ENCODE peak calls at places on chromosomes 1 and 21, in ten cellular contexts. Q is OCI-LY7; J is IMR-90; G is fibroblast of pulmonary artery; Y is CD4-positive, alpha-beta T cell; V is bronchial epithelial cell; A is HFF-Myc; S is AG04449; D is fibroblast of lung; I is sigmoid colon. N is an unnamed sample.

GRCh38 chr1:198726455-198726854 is 87.6 kb downstream of the PTPRC start:
- DNase-seq in Q (no peak), J (peak; percentile 88), G (peak; percentile 58), Y (no peak), V (peak; percentile 22), A (no peak), S (no peak), D (peak; percentile 44), I (no peak), N (no peak)

GRCh38 chr1:199684686-199685273 is 342.7 kb upstream of the NR5A2 start:
- DNase-seq in Q (peak; percentile 62), J (peak; percentile 82), G (peak; percentile 89), Y (no peak), V (peak; percentile 72), A (peak; percentile 59), S (no peak), D (peak; percentile 74), I (no peak), N (peak; percentile 28)

GRCh38 chr1:216221260-216221700 is 202.0 kb downstream of the USH2A start:
- DNase-seq in Q (peak; percentile 57), J (peak; percentile 86), G (peak; percentile 78), Y (no peak), V (peak; percentile 65), A (peak; percentile 70), S (peak; percentile 45), D (peak; percentile 68), I (no peak), N (peak; percentile 28)

GRCh38 chr1:59831529-59831928 is 16.8 kb downstream of the HOOK1 start:
- DNase-seq in Q (no peak), J (no peak), G (no peak), Y (no peak), V (no peak), A (no peak), S (no peak), D (no peak), I (no peak), N (no peak)

GRCh38 chr1:209427277-209427676 is 156.2 kb upstream of the CAMK1G start:
- DNase-seq in Q (no peak), J (no peak), G (no peak), Y (no peak), V (peak; percentile 59), A (no peak), S (no peak), D (no peak), I (no peak), N (no peak)

GRCh38 chr1:168190284-168190884 is 11.6 kb downstream of the TIPRL start:
- DNase-seq in Q (no peak), J (no peak), G (no peak), Y (no peak), V (no peak), A (no peak), S (no peak), D (no peak), I (no peak), N (no peak)

GRCh38 chr1:207959141-207959825 is 48.4 kb upstream of the CD34 start:
- DNase-seq in Q (no peak), J (peak; percentile 38), G (peak; percentile 60), Y (no peak), V (peak; percentile 24), A (no peak), S (no peak), D (peak; percentile 60), I (peak; percentile 94), N (peak; percentile 27)

GRCh38 chr21:42777757-42778344 is 101.5 kb downstream of the WDR4 start:
- DNase-seq in Q (no peak), J (no peak), G (no peak), Y (no peak), V (no peak), A (no peak), S (no peak), D (no peak), I (no peak), N (peak; percentile 62)

GRCh38 chr1:111904478-111905218 is 84.8 kb downstream of the KCND3 start:
- DNase-seq in Q (no peak), J (peak; percentile 2), G (no peak), Y (no peak), V (peak; percentile 58), A (no peak), S (no peak), D (peak; percentile 3), I (no peak), N (no peak)
- TF ChIP-seq CTCF in Q (no peak), J (no peak), G (no peak), Y (no peak), V (no peak), A (no peak), S (no peak), D (no peak), I (no peak), N (no peak)

GRCh38 chr21:37006243-37006520 is 320 bp upstream of the RIPPLY3 start:
- DNase-seq in Q (no peak), J (no peak), G (no peak), Y (no peak), V (no peak), A (no peak), S (no peak), D (no peak), I (no peak), N (peak; percentile 25)

GRCh38 chr21:37005548-37006242 is 807 bp upstream of the RIPPLY3 start:
- DNase-seq in Q (no peak), J (no peak), G (no peak), Y (no peak), V (no peak), A (no peak), S (no peak), D (no peak), I (no peak), N (no peak)

GRCh38 chr21:37008705-37009104 is 2.2 kb downstream of the RIPPLY3 start:
- DNase-seq in Q (no peak), J (no peak), G (no peak), Y (no peak), V (no peak), A (no peak), S (no peak), D (no peak), I (no peak), N (no peak)

GRCh38 chr21:37006521-37007291 is at the start of gene RIPPLY3:
- DNase-seq in Q (no peak), J (no peak), G (peak; percentile 13), Y (no peak), V (no peak), A (no peak), S (no peak), D (peak; percentile 28), I (no peak), N (peak; percentile 45)

DNA sequence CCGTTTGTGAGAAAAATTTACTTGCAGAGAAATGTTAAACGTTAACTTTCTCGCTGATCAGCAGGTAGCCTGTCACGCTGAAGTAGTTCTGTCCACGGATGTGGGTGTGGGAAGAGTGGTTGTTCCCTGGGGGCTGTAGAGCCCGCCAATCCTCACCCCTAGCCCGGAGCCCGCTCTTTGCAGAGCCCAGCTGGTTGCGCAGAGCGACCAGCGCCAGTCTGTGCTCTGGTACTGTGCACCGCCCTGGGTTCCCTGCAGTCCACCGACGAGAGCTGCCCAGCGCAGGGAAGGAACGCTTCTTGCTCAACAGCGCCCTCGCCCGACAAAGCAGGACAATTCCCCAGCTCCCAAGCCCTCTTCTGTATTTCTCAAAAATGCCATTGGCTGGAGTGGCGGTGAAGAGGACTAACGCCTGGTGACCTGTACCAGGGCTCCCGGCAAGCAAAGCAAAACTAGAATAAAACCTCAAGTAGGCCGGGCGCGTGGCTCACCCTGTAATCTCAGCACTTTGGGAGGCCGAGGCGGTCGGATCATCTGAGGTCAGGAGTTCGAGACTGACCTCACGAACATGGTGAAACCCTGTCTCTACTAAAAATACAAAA is 3.3 kb downstream of the RIPPLY3 start:
- DNase-seq in Q (peak; percentile 57), J (peak; percentile 80), G (peak; percentile 89), Y (peak; percentile 71), V (peak; percentile 73), A (peak; percentile 26), S (no peak), D (peak; percentile 80), I (peak; percentile 88), N (peak; percentile 89)
- TF ChIP-seq CTCF in Q (peak; percentile 85), J (peak; percentile 89), G (peak; percentile 88), Y (peak; percentile 88), V (peak; percentile 96), A (peak; percentile 79), S (peak; percentile 95), D (peak; percentile 95), I (peak; percentile 79), N (peak; percentile 93)

GRCh38 chr1:57423135-57424131 is at the start of gene DAB1:
- DNase-seq in Q (no peak), J (peak; percentile 11), G (no peak), Y (no peak), V (no peak), A (no peak), S (no peak), D (peak; percentile 37), I (no peak), N (no peak)

GRCh38 chr1:57424231-57425027 is 569 bp upstream of the DAB1 start:
- DNase-seq in Q (no peak), J (peak; percentile 41), G (peak; percentile 19), Y (no peak), V (no peak), A (peak; percentile 5), S (no peak), D (peak; percentile 32), I (no peak), N (no peak)

GRCh38 chr1:57421366-57421765 is 2.5 kb downstream of the DAB1 start:
- DNase-seq in Q (no peak), J (no peak), G (no peak), Y (no peak), V (no peak), A (no peak), S (no peak), D (no peak), I (no peak), N (no peak)

DNA sequence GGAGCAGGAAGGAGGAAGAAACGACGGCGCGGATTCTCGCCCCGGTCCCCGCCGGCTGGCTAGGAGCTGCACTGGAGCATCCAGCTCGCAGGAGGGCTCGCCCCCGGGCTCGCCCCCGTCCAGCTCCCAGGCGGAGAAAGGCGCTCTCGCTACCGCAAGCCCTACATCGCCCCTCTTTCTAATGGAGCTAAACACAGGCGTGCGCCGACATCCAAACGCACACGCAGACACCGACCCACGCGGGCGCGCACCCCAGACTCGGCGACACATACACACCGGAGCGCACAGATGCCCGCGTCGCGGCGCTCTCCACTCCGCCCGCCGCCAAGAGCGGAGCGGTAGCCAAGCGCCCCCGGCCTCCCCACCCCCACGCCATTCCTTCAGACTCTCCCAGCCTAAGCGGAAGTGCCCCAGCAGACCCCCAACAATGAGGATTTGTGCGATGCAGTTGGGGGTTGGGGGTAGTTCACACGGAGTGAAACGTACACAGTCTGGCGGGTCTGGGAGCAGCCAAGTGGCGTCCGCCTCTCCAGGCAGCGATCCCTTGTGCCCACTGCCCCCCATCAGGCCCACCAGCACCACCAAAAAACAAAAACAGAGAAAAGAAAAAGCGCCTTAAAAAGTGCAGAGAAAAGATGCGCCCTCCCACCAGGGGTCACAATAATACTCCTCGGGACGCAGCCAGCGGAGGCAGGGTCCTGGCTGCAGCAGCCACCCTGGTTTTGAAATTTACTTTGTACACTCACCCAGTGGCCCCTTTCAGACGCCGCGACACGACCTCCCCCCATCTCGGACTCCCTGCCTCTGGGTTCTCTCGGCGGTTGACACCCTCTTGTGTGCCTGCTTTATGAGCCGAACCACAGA is 1.4 kb downstream of the DAB1 start:
- DNase-seq in Q (no peak), J (peak; percentile 34), G (peak; percentile 10), Y (no peak), V (no peak), A (no peak), S (no peak), D (peak; percentile 36), I (no peak), N (no peak)
- TF ChIP-seq CTCF in Q (no peak), J (peak; percentile 21), G (no peak), Y (no peak), V (no peak), A (peak; percentile 30), S (no peak), D (peak; percentile 37), I (no peak), N (no peak)

DNA sequence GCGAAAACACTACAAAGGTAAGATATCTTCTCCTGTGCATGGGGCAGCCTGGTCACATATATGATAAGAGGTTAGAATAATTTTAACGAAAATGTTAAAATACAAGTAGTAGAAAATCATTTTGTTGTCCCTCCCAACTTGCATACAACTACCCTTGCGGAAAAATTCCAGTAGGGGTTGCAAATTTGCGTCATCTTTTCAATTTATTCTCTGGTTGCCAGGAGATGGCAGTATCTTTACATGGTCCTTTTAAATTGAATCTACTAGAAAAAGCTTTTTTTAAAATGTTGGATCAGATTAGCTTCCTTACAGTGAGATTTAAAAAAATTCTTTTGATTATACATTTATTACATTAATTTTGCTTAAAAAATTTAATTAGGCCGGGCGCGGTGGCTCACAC is 10.9 kb downstream of the S100PBP start:
- DNase-seq in Q (no peak), J (peak; percentile 28), G (peak; percentile 33), Y (no peak), V (no peak), A (no peak), S (no peak), D (peak; percentile 11), I (no peak), N (no peak)
- TF ChIP-seq CTCF in Q (peak; percentile 70), J (peak; percentile 35), G (peak; percentile 10), Y (no peak), V (no peak), A (no peak), S (no peak), D (no peak), I (no peak), N (no peak)

N was measured in GM10248.